ENCODE peak calls at places on chromosomes 16 and 17, in nine cellular contexts. H is Calu3, M is type B pancreatic cell, Y is right lobe of liver, W is fibroblast of lung, J is endothelial cell of umbilical vein, G is ovary, X is colonic mucosa, U is PC-3. O is an unnamed sample.

GRCh38 chr17:67366193-67367157 is at the start of gene PSMD12:
- DNase-seq in J (peak), X (peak), W (peak), H (peak), M (peak), G (peak), Y (peak), U (peak), O (peak)

GRCh38 chr17:19410875-19411291 is at the start of gene RNF112:
- DNase-seq in H (no peak), W (peak), G (no peak), J (no peak), U (no peak), Y (no peak), M (no peak), X (no peak), O (peak)

GRCh38 chr17:562174-562573 is 152.5 kb downstream of the VPS53 start:
- DNase-seq in G (no peak), M (no peak), X (no peak), H (no peak), U (no peak), Y (no peak), J (peak), W (no peak), O (no peak)

GRCh38 chr17:67200727-67201301 is 44.2 kb downstream of the HELZ start:
- DNase-seq in H (no peak), J (no peak), W (no peak), X (no peak), G (no peak), Y (no peak), M (no peak), U (peak), O (no peak)

GRCh38 chr17:17021194-17021863 is 20.9 kb upstream of the MPRIP start:
- DNase-seq in Y (no peak), G (no peak), J (no peak), M (no peak), X (no peak), U (no peak), H (peak), W (peak), O (peak)

GRCh38 chr17:82786427-82786826 is 34.6 kb downstream of the TBCD start:
- DNase-seq in Y (no peak), U (no peak), G (no peak), X (no peak), H (no peak), M (no peak), J (no peak), W (no peak), O (no peak)

GRCh38 chr16:86306811-86307517 is 203.4 kb upstream of the FOXF1 start:
- DNase-seq in U (no peak), M (no peak), X (no peak), G (no peak), Y (no peak), J (no peak), H (no peak), W (peak), O (peak)

GRCh38 chr16:3754304-3754703 is 37.0 kb upstream of the TRAP1 start:
- DNase-seq in M (no peak), H (no peak), Y (no peak), W (peak), G (no peak), U (no peak), J (no peak), X (no peak), O (peak)

GRCh38 chr16:11084484-11085024 is 140.2 kb downstream of the CLEC16A start:
- DNase-seq in W (peak), U (peak), M (no peak), X (no peak), G (no peak), H (peak), J (no peak), Y (no peak), O (peak)

GRCh38 chr16:67364610-67365256 is 28.6 kb downstream of the TPPP3 start:
- DNase-seq in U (no peak), W (no peak), H (no peak), G (no peak), X (no peak), Y (no peak), M (no peak), J (peak), O (no peak)

GRCh38 chr17:56834380-56835258 is 668 bp downstream of the DGKE start:
- DNase-seq in W (peak), M (no peak), Y (peak), H (peak), G (peak), J (peak), U (peak), X (peak), O (no peak)

GRCh38 chr17:36849871-36850348 is 87.4 kb upstream of the LHX1 start:
- DNase-seq in X (no peak), J (peak), W (peak), Y (no peak), H (peak), U (peak), G (no peak), M (no peak), O (peak)

GRCh38 chr17:76772842-76773521 is 35.1 kb downstream of the MFSD11 start:
- DNase-seq in M (no peak), G (no peak), W (peak), U (peak), X (no peak), Y (no peak), J (peak), H (peak), O (peak)

GRCh38 chr16:59259964-59260348 is 525.8 kb upstream of the GOT2 start:
- DNase-seq in Y (no peak), H (no peak), W (peak), G (no peak), U (no peak), M (no peak), J (no peak), X (no peak), O (no peak)

GRCh38 chr17:59513934-59514841 is 51.2 kb upstream of the DHX40 start:
- DNase-seq in X (peak), U (peak), M (peak), W (peak), G (peak), Y (peak), H (peak), J (peak), O (peak)

GRCh38 chr17:16463341-16464000 is 28.5 kb downstream of the LRRC75A start:
- DNase-seq in X (peak), Y (no peak), W (peak), U (peak), J (peak), M (no peak), H (peak), G (no peak), O (peak)

GRCh38 chr16:13100970-13101369 is 199.6 kb downstream of the SHISA9 start:
- DNase-seq in X (no peak), Y (no peak), H (no peak), G (no peak), J (no peak), W (no peak), U (no peak), M (no peak), O (no peak)

GRCh38 chr16:87012954-87013938 is 303.9 kb downstream of the C16orf95 start:
- DNase-seq in X (no peak), W (no peak), J (no peak), G (no peak), U (no peak), Y (peak), H (no peak), M (no peak), O (no peak)

GRCh38 chr17:66625321-66625767 is 209.6 kb upstream of the CACNG5 start:
- DNase-seq in J (peak), M (no peak), W (peak), U (peak), X (no peak), Y (no peak), H (no peak), G (no peak), O (peak)

GRCh38 chr17:44987883-44988195 is 19.7 kb upstream of the C1QL1 start:
- DNase-seq in M (no peak), J (no peak), H (no peak), X (no peak), U (no peak), W (no peak), G (no peak), Y (no peak), O (no peak)

GRCh38 chr17:66673668-66674276 is 161.1 kb upstream of the CACNG5 start:
- DNase-seq in M (no peak), J (peak), G (peak), W (peak), U (peak), X (peak), Y (no peak), H (peak), O (peak)

GRCh38 chr16:27174798-27175197 is 28.5 kb upstream of the KDM8 start:
- DNase-seq in G (no peak), W (peak), J (no peak), U (peak), H (no peak), M (no peak), Y (no peak), X (no peak), O (peak)

GRCh38 chr16:88938933-88939813 is 37.8 kb downstream of the CBFA2T3 start:
- DNase-seq in J (no peak), G (no peak), U (no peak), W (no peak), X (no peak), Y (peak), H (no peak), M (no peak), O (no peak)

GRCh38 chr16:51577621-51578303 is 426.7 kb upstream of the SALL1 start:
- DNase-seq in M (no peak), J (peak), H (peak), Y (no peak), X (no peak), G (no peak), W (peak), U (no peak), O (no peak)

GRCh38 chr16:5381481-5381880 is 283.9 kb upstream of the EEF2KMT start:
- DNase-seq in H (no peak), X (no peak), J (no peak), M (no peak), W (no peak), U (no peak), Y (no peak), G (no peak), O (no peak)

GRCh38 chr17:38575781-38576180 is 30.0 kb downstream of the SRCIN1 start:
- DNase-seq in H (no peak), X (no peak), Y (no peak), M (no peak), U (no peak), J (no peak), G (no peak), W (peak), O (peak)

DNA sequence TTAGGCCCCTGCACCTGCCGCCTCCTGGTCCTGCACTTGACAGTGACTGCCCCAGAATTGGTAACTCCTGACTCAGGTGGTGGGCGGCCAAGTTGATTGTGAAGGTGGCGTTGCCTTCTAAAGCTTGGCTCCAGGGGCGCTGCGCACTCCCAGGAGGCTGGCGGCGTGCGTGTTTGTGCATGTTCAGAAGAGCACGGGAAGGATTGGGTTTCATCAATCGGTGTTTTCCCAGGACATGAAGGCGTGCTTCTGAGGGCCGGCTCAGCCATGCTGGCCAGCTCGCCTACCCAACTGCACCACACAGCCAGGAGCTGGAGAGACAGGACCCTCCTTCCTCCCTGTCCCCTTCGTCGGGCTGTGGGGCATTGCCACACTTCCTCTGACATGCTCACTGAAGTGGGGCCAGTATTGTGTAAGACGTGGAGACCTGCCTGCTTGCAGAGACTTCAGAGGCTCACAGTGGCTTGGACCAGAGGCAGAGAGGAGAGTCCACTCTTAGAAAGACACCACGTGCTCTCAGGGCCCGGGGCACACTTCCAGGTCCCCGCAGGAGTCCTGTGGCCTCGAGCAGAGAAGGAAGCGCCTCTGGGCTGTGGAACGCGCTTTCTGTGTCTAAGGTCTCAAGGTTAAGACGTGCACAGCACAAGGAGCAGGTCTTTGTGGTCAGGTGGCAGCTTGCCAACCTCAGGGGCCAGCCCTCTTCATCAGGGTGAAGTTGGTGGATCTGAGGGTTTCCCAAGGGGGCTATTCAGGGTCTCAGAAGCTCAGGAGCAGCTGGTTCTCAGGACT is 2.8 kb downstream of the RAB40C start:
- DNase-seq in Y (peak), J (no peak), X (peak), H (peak), U (no peak), M (no peak), G (no peak), W (no peak), O (peak)
- TF ChIP-seq CTCF in Y (peak), J (no peak), X (no peak), H (no peak), U (no peak), M (no peak), G (no peak), W (no peak), O (no peak)

DNA sequence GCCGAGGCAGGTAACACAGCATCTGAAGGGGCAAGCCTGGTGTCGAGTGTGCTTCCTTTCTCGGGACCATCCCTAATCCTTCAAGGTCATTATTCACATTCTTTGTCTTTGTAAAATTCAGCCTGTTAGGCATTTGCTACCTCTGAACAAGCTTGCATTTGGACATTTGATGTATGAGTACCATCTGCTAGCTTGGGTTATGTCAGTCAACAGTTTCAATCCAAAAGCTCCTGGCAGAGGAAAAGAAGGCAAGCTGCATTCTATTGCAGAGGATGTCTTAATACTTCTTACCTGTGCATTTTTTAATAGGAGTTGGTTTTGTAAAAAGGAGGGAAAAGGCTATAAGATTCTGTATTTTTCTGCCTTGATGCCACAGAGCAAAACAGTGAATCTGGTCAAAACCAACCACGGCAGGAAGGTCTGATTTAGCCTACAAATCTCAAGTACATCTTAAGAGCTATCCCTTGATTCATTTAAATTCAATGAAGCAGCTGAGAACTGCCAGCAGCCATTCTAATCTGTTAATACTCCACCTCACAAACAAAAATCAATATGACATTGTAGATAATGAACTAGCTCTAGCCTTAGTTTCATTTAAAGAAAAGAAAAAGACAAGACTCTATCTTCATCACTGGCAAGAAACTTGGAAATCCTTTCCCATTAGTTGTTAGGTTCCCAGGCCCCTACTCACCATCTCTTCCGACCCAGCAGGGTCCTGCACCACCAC is 39.0 kb downstream of the TEX2 start:
- DNase-seq in U (no peak), H (no peak), G (no peak), W (no peak), Y (no peak), M (no peak), X (no peak), J (no peak), O (no peak)
- TF ChIP-seq CTCF in U (no peak), H (no peak), G (no peak), W (no peak), Y (no peak), M (no peak), X (no peak), J (no peak), O (no peak)

DNA sequence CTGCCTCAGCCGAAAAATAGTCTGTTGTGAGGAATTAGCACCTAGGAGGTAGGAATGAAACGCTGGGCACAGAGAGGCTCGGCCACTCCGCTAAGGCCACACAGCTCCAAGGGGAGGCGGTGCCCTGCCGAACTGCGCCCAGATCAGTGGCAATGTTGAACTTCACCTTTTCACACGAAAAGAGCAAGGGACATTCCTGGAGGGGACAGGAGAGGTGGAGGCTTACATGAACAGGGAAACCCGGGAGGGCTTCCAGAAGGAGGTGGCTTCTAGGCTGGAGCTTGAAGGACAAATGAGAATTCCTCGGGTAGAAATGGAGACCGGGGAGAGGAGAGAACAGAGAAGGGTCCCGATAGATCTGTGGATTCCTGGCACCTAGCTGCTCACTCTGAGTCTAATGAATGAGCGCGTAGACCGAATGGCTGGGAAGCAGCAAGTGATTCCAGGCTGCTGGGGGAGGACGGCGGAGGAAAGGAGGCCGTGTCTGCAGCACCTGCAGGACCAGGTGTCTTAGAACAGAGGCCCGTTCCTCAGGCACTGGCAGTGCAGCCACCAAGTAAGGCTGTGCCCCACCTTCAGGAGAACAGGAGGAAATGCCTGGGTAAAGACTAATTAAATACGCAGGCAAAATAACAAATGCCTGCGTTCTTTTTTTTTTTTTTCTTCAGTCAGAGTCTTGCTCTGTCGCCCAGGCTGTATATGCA is 723 bp upstream of the SLC38A10 start:
- DNase-seq in G (no peak), J (peak), Y (peak), H (peak), U (peak), X (peak), W (peak), M (no peak), O (peak)
- TF ChIP-seq CTCF in G (peak), J (peak), Y (peak), H (peak), U (peak), X (peak), W (peak), M (peak), O (peak)

GRCh38 chr16:85166281-85166680 is 54.0 kb upstream of the CIBAR2 start:
- DNase-seq in M (no peak), X (no peak), H (no peak), Y (peak), J (no peak), U (no peak), G (no peak), W (no peak), O (no peak)

GRCh38 chr16:85166699-85167588 is 54.7 kb upstream of the CIBAR2 start:
- DNase-seq in G (no peak), M (no peak), Y (peak), U (no peak), H (peak), J (no peak), W (no peak), X (no peak), O (no peak)

GRCh38 chr16:85165781-85166180 is 53.5 kb upstream of the CIBAR2 start:
- DNase-seq in J (no peak), M (no peak), U (no peak), G (no peak), X (no peak), W (no peak), Y (peak), H (no peak), O (no peak)

GRCh38 chr16:85163278-85164112 is 51.2 kb upstream of the CIBAR2 start:
- DNase-seq in G (no peak), H (no peak), W (no peak), M (no peak), J (no peak), X (no peak), U (no peak), Y (no peak), O (no peak)

GRCh38 chr16:85164838-85165516 is 52.7 kb upstream of the CIBAR2 start:
- DNase-seq in X (no peak), U (no peak), M (no peak), J (no peak), G (peak), Y (peak), W (no peak), H (no peak), O (no peak)
- TF ChIP-seq CTCF in X (no peak), U (no peak), M (no peak), J (no peak), G (no peak), Y (no peak), W (no peak), H (no peak), O (no peak)

GRCh38 chr16:57755061-57755684 is 19.6 kb downstream of the KATNB1 start:
- DNase-seq in X (no peak), M (no peak), H (no peak), Y (peak), G (no peak), U (no peak), J (no peak), W (no peak), O (no peak)
- TF ChIP-seq CTCF in X (no peak), M (peak), H (no peak), Y (no peak), G (no peak), U (no peak), J (no peak), W (no peak), O (peak)

DNA sequence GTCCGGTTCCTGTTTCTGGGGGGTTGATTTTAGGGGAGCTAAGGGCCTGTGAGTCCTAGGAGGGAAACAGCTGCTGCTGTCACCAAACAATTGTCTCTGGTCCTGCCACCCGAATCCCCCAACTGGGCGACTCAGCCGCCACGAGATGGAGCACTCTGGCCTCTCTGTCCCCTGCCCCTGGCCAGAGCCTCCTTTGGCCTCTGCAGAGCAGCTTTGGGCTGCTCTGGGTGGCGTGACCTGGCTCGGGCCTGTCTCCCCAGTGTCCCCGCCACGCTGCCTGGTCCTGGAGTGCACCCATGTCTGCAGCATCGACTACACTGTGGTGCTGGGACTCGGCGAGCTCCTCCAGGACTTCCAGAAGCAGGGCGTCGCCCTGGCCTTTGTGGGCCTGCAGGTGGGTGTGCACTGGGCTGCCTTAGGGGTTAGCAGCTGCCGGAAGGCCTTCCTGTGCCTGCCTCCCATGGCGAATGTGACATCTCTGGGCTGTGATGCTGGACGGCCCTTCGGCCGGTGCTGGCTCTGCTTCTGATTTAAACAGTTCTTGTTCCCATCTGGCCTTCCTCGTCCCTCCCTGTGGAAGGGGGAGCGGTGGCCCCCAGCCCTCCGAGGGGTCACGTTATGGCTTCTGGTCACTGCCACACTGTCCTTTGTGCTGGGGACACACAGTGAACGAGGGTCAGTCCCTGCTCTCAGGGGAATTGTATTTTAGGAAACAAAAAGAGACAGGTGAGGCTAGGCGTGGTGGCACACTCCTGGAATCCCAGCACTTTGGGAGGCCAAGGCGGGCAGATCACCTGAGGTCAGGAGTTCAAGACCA is 11.6 kb upstream of the RNF213 start:
- DNase-seq in X (no peak), Y (no peak), J (no peak), U (no peak), W (no peak), M (no peak), H (no peak), G (no peak), O (no peak)
- TF ChIP-seq CTCF in X (no peak), Y (no peak), J (no peak), U (no peak), W (no peak), M (no peak), H (no peak), G (no peak), O (no peak)

GRCh38 chr17:74011963-74012362 is 191.5 kb upstream of the RPL38 start:
- DNase-seq in W (no peak), U (no peak), H (no peak), M (no peak), Y (no peak), G (no peak), X (no peak), J (no peak), O (no peak)
- TF ChIP-seq CTCF in W (no peak), U (no peak), H (no peak), M (no peak), Y (no peak), G (no peak), X (no peak), J (no peak), O (no peak)

GRCh38 chr17:14833201-14833773 is 431.8 kb downstream of the PMP22 start:
- DNase-seq in W (peak), U (no peak), H (no peak), M (no peak), J (no peak), G (no peak), Y (no peak), X (no peak), O (peak)
- TF ChIP-seq CTCF in W (no peak), U (no peak), H (no peak), M (no peak), J (no peak), G (no peak), Y (no peak), X (no peak), O (no peak)